ENCODE peak calls at places on chromosomes 7 and 10, in eight cellular contexts. T, C, Y, X, Z, N, R and S are unnamed samples.

GRCh38 chr7:150996289-150997074 is 5.7 kb downstream of the NOS3 start:
- DNase-seq in C (no peak), N (no peak), X (no peak), T (no peak), R (no peak), Y (no peak), Z (no peak), S (no peak)

GRCh38 chr7:64630496-64630895 is 35.4 kb upstream of the ZNF107 start:
- DNase-seq in Z (peak), C (peak), Y (no peak), X (no peak), T (no peak), R (peak), N (no peak), S (peak)

GRCh38 chr10:97714401-97715258 is 1.1 kb downstream of the MARVELD1 start:
- DNase-seq in R (no peak), Y (no peak), C (peak), Z (peak), T (no peak), X (no peak), N (peak), S (peak)

GRCh38 chr10:131514454-131514853 is 202.9 kb upstream of the TCERG1L start:
- DNase-seq in N (no peak), R (no peak), C (no peak), X (no peak), Y (no peak), T (no peak), Z (no peak), S (no peak)

GRCh38 chr10:43380610-43381222 is 9.3 kb downstream of the FXYD4 start:
- DNase-seq in Y (no peak), Z (no peak), T (no peak), N (no peak), R (no peak), X (no peak), C (no peak), S (no peak)

GRCh38 chr10:94299417-94299816 is 63.3 kb downstream of the NOC3L start:
- DNase-seq in Y (no peak), Z (no peak), X (no peak), N (no peak), R (no peak), C (peak), T (no peak), S (no peak)

GRCh38 chr7:157211710-157212109 is 73.0 kb downstream of the UBE3C start:
- DNase-seq in R (no peak), X (no peak), Y (no peak), T (peak), C (peak), N (no peak), Z (no peak), S (no peak)

GRCh38 chr10:70324341-70324861 is 40.6 kb upstream of the NPFFR1 start:
- DNase-seq in N (no peak), Z (no peak), Y (no peak), C (no peak), R (no peak), T (no peak), X (no peak), S (no peak)

GRCh38 chr7:71682841-71683341 is 550.9 kb downstream of the GALNT17 start:
- DNase-seq in T (no peak), N (no peak), C (no peak), X (no peak), R (no peak), Y (no peak), Z (no peak), S (no peak)

GRCh38 chr7:29422829-29423228 is 140.8 kb upstream of the PRR15 start:
- DNase-seq in Z (no peak), R (no peak), C (no peak), Y (no peak), N (no peak), T (no peak), X (no peak), S (no peak)

GRCh38 chr7:79340212-79340611 is 113.3 kb downstream of the MAGI2 start:
- DNase-seq in C (no peak), N (no peak), X (no peak), T (no peak), Z (no peak), Y (no peak), R (no peak), S (no peak)

GRCh38 chr7:17301491-17302101 is 3.1 kb downstream of the AHR start:
- DNase-seq in X (peak), R (no peak), N (peak), Y (no peak), C (peak), Z (no peak), T (peak), S (no peak)

GRCh38 chr7:23530901-23531793 is 634 bp downstream of the TRA2A start:
- DNase-seq in X (peak), T (peak), Y (no peak), N (peak), R (peak), C (peak), Z (peak), S (peak)

GRCh38 chr10:49474901-49475300 is 64.0 kb downstream of the ERCC6 start:
- DNase-seq in Y (no peak), X (no peak), C (peak), N (no peak), Z (no peak), R (no peak), T (no peak), S (no peak)

GRCh38 chr7:159031750-159032149 is 112.9 kb downstream of the VIPR2 start:
- DNase-seq in C (no peak), R (no peak), X (no peak), Z (no peak), Y (no peak), N (peak), T (no peak), S (no peak)

GRCh38 chr10:18438356-18439126 is 212.8 kb downstream of the NSUN6 start:
- DNase-seq in Y (no peak), C (no peak), N (no peak), Z (no peak), R (no peak), T (no peak), X (no peak), S (no peak)

GRCh38 chr10:68087338-68088029 is 12.4 kb upstream of the HERC4 start:
- DNase-seq in C (peak), N (no peak), R (no peak), X (no peak), Z (no peak), T (no peak), Y (no peak), S (no peak)

GRCh38 chr10:69278446-69278963 is at the start of gene HK1:
- DNase-seq in Z (peak), Y (no peak), N (no peak), R (no peak), X (no peak), T (no peak), C (no peak), S (no peak)

GRCh38 chr7:147833549-147833948 is 757.0 kb upstream of the C7orf33 start:
- DNase-seq in C (no peak), R (no peak), X (no peak), T (no peak), N (no peak), Y (no peak), Z (no peak), S (peak)

GRCh38 chr7:131667699-131668098 is 111.3 kb upstream of the PODXL start:
- DNase-seq in Y (no peak), T (no peak), C (no peak), X (no peak), N (no peak), Z (no peak), R (no peak), S (no peak)

GRCh38 chr10:11478807-11479206 is 132.6 kb downstream of the USP6NL start:
- DNase-seq in N (no peak), R (no peak), Y (no peak), T (no peak), Z (no peak), X (no peak), C (peak), S (no peak)

GRCh38 chr7:27961255-27961654 is 219.3 kb downstream of the JAZF1 start:
- DNase-seq in X (no peak), C (peak), Y (no peak), T (no peak), Z (no peak), N (no peak), R (no peak), S (no peak)

GRCh38 chr10:68665841-68666240 is 55.2 kb upstream of the CCAR1 start:
- DNase-seq in Z (peak), C (peak), X (no peak), T (no peak), Y (no peak), N (no peak), R (no peak), S (no peak)

GRCh38 chr7:50164552-50165220 is 71.6 kb upstream of the ZPBP start:
- DNase-seq in Z (no peak), X (no peak), N (no peak), Y (no peak), C (no peak), R (no peak), T (no peak), S (no peak)

GRCh38 chr10:86353506-86354485 is 12.8 kb downstream of the GRID1 start:
- DNase-seq in T (no peak), Z (no peak), Y (no peak), R (no peak), X (no peak), N (no peak), C (no peak), S (no peak)

GRCh38 chr10:31346953-31347352 is 27.9 kb downstream of the ZEB1 start:
- DNase-seq in T (no peak), R (no peak), Y (no peak), C (no peak), N (no peak), Z (no peak), X (no peak), S (no peak)

GRCh38 chr7:114502454-114503254 is 88.0 kb downstream of the FOXP2 start:
- DNase-seq in N (no peak), R (no peak), C (peak), X (no peak), Y (no peak), Z (no peak), T (no peak), S (peak)

GRCh38 chr10:11328264-11329054 is 283.0 kb downstream of the USP6NL start:
- DNase-seq in Z (no peak), N (no peak), Y (no peak), C (no peak), R (no peak), T (no peak), X (no peak), S (no peak)

GRCh38 chr10:31121797-31122586 is 90.3 kb upstream of the ZNF438 start:
- DNase-seq in Y (no peak), X (no peak), N (no peak), Z (peak), T (no peak), C (peak), R (peak), S (no peak)

GRCh38 chr7:100567045-100567730 is 6.5 kb downstream of the SAP25 start:
- DNase-seq in X (no peak), C (no peak), Y (no peak), Z (no peak), T (no peak), N (no peak), R (no peak), S (no peak)

GRCh38 chr10:68032113-68032512 is 43.0 kb downstream of the HERC4 start:
- DNase-seq in Z (no peak), T (no peak), X (no peak), R (no peak), N (no peak), Y (no peak), C (no peak), S (no peak)